ENCODE peak calls at places on chromosome 14, in five cellular contexts. One of them, this sample, is unnamed.
A peak's percentile ranks its signal among the peaks of the same experiment; 100 is the strongest.

GRCh38 chr14:87772854-87773253 is 220.1 kb downstream of the GALC start:
- DNase-seq in AG10803: no peak
- DNase-seq in IMR-90: no peak
- DNase-seq in NB4: no peak
- DNase-seq in body of pancreas: no peak
- DNase-seq in this sample: no peak

GRCh38 chr14:64929003-64929337 is 13.6 kb downstream of the GPX2 start:
- DNase-seq in AG10803: no peak
- DNase-seq in IMR-90: no peak
- DNase-seq in NB4: no peak
- DNase-seq in body of pancreas: no peak
- DNase-seq in this sample: no peak

GRCh38 chr14:36751116-36751515 is 89.5 kb downstream of the PAX9 start:
- DNase-seq in AG10803: no peak
- DNase-seq in IMR-90: no peak
- DNase-seq in NB4: no peak
- DNase-seq in body of pancreas: no peak
- DNase-seq in this sample: no peak

GRCh38 chr14:99177876-99178630 is 93.9 kb downstream of the BCL11B start:
- DNase-seq in AG10803: no peak
- DNase-seq in IMR-90: no peak
- DNase-seq in NB4: no peak
- DNase-seq in body of pancreas: no peak
- DNase-seq in this sample: no peak

GRCh38 chr14:92135269-92135668 is 13.5 kb downstream of the CPSF2 start:
- DNase-seq in AG10803: peak; percentile 61
- DNase-seq in IMR-90: peak; percentile 59
- DNase-seq in NB4: peak; percentile 27
- DNase-seq in body of pancreas: no peak
- DNase-seq in this sample: peak; percentile 55

GRCh38 chr14:69543341-69544249 is 31.1 kb downstream of the CCDC177 start:
- DNase-seq in AG10803: peak; percentile 90
- DNase-seq in IMR-90: peak; percentile 93
- DNase-seq in NB4: peak; percentile 87
- DNase-seq in body of pancreas: peak; percentile 26
- DNase-seq in this sample: peak; percentile 89

GRCh38 chr14:50023671-50024490 is 92.5 kb downstream of the VCPKMT start:
- DNase-seq in AG10803: peak; percentile 86
- DNase-seq in IMR-90: peak; percentile 89
- DNase-seq in NB4: no peak
- DNase-seq in body of pancreas: no peak
- DNase-seq in this sample: peak; percentile 89

GRCh38 chr14:68379510-68380303 is 413.2 kb downstream of the ZFP36L1 start:
- DNase-seq in AG10803: peak; percentile 70
- DNase-seq in IMR-90: no peak
- DNase-seq in NB4: no peak
- DNase-seq in body of pancreas: no peak
- DNase-seq in this sample: no peak

GRCh38 chr14:80609055-80609454 is 332.5 kb downstream of the CEP128 start:
- DNase-seq in AG10803: no peak
- DNase-seq in IMR-90: no peak
- DNase-seq in NB4: no peak
- DNase-seq in body of pancreas: no peak
- DNase-seq in this sample: no peak

GRCh38 chr14:66483322-66483721 is 2.8 kb upstream of the CCDC196 start:
- DNase-seq in AG10803: peak; percentile 9
- DNase-seq in IMR-90: no peak
- DNase-seq in NB4: peak; percentile 5
- DNase-seq in body of pancreas: peak; percentile 70
- DNase-seq in this sample: no peak

GRCh38 chr14:72024043-72024407 is 91.8 kb downstream of the RGS6 start:
- DNase-seq in AG10803: peak; percentile 2
- DNase-seq in IMR-90: peak; percentile 21
- DNase-seq in NB4: peak; percentile 58
- DNase-seq in body of pancreas: peak; percentile 43
- DNase-seq in this sample: peak; percentile 3

GRCh38 chr14:36514278-36515104 is 5.5 kb downstream of the NKX2-1 start:
- DNase-seq in AG10803: no peak
- DNase-seq in IMR-90: no peak
- DNase-seq in NB4: no peak
- DNase-seq in body of pancreas: no peak
- DNase-seq in this sample: no peak

GRCh38 chr14:24903337-24903736 is 146.6 kb downstream of the STXBP6 start:
- DNase-seq in AG10803: peak; percentile 72
- DNase-seq in IMR-90: peak; percentile 75
- DNase-seq in NB4: no peak
- DNase-seq in body of pancreas: no peak
- DNase-seq in this sample: peak; percentile 75

GRCh38 chr14:23562822-23563472 is 4.6 kb downstream of the AP1G2 start:
- DNase-seq in AG10803: peak; percentile 62
- DNase-seq in IMR-90: peak; percentile 40
- DNase-seq in NB4: peak; percentile 68
- DNase-seq in body of pancreas: peak; percentile 62
- DNase-seq in this sample: peak; percentile 32

GRCh38 chr14:97824218-97824617 is 1027.0 kb downstream of the VRK1 start:
- DNase-seq in AG10803: no peak
- DNase-seq in IMR-90: no peak
- DNase-seq in NB4: peak; percentile 23
- DNase-seq in body of pancreas: no peak
- DNase-seq in this sample: no peak

GRCh38 chr14:64721391-64721791 is 17.2 kb downstream of the PLEKHG3 start:
- DNase-seq in AG10803: peak; percentile 98
- DNase-seq in IMR-90: peak; percentile 37
- DNase-seq in NB4: peak; percentile 70
- DNase-seq in body of pancreas: peak; percentile 90
- DNase-seq in this sample: peak; percentile 87

GRCh38 chr14:93059917-93060545 is 55.7 kb downstream of the ITPK1 start:
- DNase-seq in AG10803: no peak
- DNase-seq in IMR-90: no peak
- DNase-seq in NB4: peak; percentile 59
- DNase-seq in body of pancreas: no peak
- DNase-seq in this sample: no peak

DNA sequence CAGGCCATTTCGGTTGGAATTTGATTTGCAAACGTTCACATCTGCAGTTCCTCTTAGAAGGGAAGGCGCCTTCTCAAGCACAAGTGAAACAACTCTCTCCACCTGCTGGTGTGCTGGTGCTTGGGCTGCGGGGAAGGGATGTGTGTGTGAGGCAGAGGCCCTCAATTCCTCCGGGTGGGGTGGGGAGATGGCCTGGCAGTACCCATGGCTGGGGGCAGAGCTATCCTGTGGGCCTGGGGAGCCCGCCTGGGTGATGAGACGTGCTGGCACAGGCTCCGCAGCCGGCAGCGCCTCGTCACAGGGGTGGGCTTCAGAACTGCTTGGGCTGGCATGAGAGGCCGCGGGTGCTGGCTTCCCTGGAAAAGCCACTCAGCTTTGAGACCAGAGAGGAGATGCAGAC is 28.9 kb upstream of the TDRD9 start:
- DNase-seq in AG10803: no peak
- DNase-seq in IMR-90: no peak
- DNase-seq in NB4: no peak
- DNase-seq in body of pancreas: no peak
- DNase-seq in this sample: no peak
- TF ChIP-seq CTCF in AG10803: no peak
- TF ChIP-seq CTCF in IMR-90: no peak
- TF ChIP-seq CTCF in NB4: no peak
- TF ChIP-seq CTCF in body of pancreas: no peak
- TF ChIP-seq CTCF in this sample: no peak

DNA sequence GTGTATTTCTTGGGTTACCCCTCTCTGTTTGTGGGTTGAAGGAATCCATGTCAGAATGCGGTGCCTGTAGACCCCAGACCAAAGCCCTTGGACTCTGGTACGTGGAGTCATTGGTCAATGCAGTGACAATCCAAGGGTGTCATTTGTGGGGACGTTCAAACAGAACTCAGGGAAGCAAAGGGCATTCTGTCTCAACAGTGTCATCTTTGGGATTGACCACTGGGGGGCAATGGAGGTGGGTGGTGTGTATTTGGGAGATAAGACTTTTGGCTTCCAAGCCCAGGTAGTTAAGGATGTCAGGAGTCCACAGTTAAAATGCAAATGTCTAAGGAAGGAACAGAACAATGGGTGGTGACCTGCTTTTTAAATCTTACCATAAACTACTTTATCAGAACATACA is 54.6 kb upstream of the CCDC175 start:
- DNase-seq in AG10803: no peak
- DNase-seq in IMR-90: no peak
- DNase-seq in NB4: peak; percentile 7
- DNase-seq in body of pancreas: no peak
- DNase-seq in this sample: no peak
- H3K4me3 ChIP-seq in AG10803: no peak overlapping the region
- H3K4me3 ChIP-seq in IMR-90: no peak overlapping the region
- H3K4me3 ChIP-seq in NB4: no peak overlapping the region
- H3K4me3 ChIP-seq in body of pancreas: no peak overlapping the region
- H3K4me3 ChIP-seq in this sample: no peak overlapping the region

DNA sequence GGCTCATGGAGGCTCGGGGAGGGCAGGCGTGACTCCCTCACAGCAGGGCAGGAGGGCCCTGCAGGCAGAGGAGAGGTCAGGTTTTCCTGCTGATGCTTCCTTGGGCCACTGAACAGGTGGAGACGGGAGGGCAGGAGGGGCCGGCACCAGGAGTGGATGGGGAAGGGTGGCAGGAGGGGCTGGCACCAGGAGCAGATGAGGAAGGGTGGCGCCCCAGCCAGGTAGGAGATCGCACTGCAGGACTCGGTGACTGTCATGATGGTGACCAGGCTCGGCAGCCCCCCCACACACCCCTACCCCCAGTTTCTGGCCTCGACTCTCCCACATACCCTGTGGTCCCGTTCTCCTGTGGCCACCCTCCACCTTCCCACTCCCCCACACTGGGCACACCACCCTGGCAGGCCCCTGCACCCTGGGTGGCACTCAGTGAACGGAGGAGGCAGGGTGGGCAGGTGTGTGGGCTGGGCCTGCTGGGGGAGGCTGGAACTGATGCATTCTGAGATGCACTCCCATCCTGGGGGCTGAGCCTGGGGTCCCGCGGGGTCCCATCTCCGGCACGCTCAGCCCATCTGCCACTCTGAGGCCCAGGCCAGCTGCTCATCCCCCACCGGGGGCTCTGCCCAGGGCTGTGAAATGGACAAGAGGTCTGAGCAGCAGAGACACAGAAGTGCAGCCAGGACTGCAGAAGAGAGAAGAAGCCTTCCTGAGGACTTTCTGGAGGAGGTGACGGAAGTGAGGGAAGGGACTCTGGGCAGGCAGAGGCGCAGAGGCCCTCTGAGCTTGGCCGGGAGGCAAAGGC is 2.8 kb downstream of the NUDT14 start:
- DNase-seq in AG10803: no peak
- DNase-seq in IMR-90: no peak
- DNase-seq in NB4: no peak
- DNase-seq in body of pancreas: no peak
- DNase-seq in this sample: no peak
- TF ChIP-seq CTCF in AG10803: no peak
- TF ChIP-seq CTCF in IMR-90: no peak
- TF ChIP-seq CTCF in NB4: peak; percentile 4
- TF ChIP-seq CTCF in body of pancreas: no peak
- TF ChIP-seq CTCF in this sample: no peak

GRCh38 chr14:21537088-21537424 is 10.9 kb upstream of the SALL2 start:
- DNase-seq in AG10803: no peak
- DNase-seq in IMR-90: no peak
- DNase-seq in NB4: no peak
- DNase-seq in body of pancreas: no peak
- DNase-seq in this sample: no peak
- H3K4me3 ChIP-seq in AG10803: no peak overlapping the region
- H3K4me3 ChIP-seq in IMR-90: no peak overlapping the region
- H3K4me3 ChIP-seq in NB4: no peak overlapping the region
- H3K4me3 ChIP-seq in body of pancreas: no peak overlapping the region
- H3K4me3 ChIP-seq in this sample: no peak overlapping the region

DNA sequence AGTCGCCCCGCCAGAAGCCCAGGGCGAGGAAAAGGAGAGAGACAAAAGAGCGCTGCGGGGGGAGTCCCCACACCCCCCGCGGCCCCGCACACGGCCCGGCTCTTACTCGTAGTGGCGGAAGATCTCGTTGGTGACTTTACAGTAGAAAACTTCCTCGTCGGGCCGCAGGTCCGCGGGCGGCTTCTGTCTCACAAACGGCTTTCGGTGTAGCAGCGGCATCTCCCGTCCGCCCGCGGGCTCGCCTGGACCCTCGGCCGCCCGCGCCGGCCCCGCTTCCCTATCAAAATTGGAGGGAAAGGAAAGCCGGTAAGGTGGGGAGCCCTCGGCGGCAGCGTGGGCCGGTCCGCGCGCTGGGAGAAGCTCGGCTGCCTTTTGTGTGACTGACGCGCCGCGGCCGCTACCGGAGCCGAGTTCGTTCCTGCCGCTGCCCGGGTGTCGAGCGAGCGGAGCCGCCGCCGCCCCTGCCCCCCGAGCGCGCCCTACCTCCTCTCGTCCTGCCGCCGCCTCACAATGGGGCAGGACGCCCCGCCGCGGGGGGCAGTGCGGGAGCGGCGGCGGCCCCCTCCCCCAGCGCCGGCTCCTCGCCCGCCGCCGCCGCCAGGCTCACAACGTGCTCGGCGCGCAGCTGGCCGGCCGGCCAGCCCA is 652 bp downstream of the BAZ1A start:
- DNase-seq in AG10803: peak; percentile 47
- DNase-seq in IMR-90: peak; percentile 49
- DNase-seq in NB4: peak; percentile 74
- DNase-seq in body of pancreas: peak; percentile 39
- DNase-seq in this sample: peak; percentile 67
- TF ChIP-seq CTCF in AG10803: no peak
- TF ChIP-seq CTCF in IMR-90: peak; percentile 29
- TF ChIP-seq CTCF in NB4: no peak
- TF ChIP-seq CTCF in body of pancreas: no peak
- TF ChIP-seq CTCF in this sample: peak; percentile 12

DNA sequence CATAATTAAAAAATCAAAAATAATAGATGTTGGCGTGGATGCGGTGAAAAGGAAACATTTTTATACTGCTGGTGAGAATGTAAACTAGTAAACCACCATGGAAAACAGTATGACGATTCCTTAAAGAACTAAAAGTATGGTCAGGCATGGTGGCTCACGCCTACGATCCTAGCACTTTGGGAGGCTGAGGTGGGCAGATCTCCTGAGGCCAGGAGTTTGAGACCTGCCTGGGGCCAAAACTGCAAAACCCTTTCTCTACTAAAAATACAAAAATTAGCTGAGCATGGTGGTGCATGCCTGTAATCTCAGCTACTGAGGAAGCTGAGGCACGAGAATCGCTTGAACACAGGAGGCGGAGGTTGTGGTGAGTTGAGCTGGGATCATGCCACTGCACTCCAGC is 195.7 kb upstream of the BMP4 start:
- DNase-seq in AG10803: no peak
- DNase-seq in IMR-90: no peak
- DNase-seq in NB4: no peak
- DNase-seq in body of pancreas: no peak
- DNase-seq in this sample: no peak
- H3K4me3 ChIP-seq in AG10803: no peak overlapping the region
- H3K4me3 ChIP-seq in IMR-90: no peak overlapping the region
- H3K4me3 ChIP-seq in NB4: no peak overlapping the region
- H3K4me3 ChIP-seq in body of pancreas: no peak overlapping the region
- H3K4me3 ChIP-seq in this sample: no peak overlapping the region

This sample was measured in astrocyte of the spinal cord.